ENCODE peak calls at places on chromosomes 2 and 18, in four cellular contexts. One of them, this sample, is unnamed. For H3K4me1, the result is how much of the 10 kb centered on the place peaks cover.

GRCh38 chr2:236607471-236608307 is 38.1 kb downstream of the ACKR3 start:
- DNase-seq in HepG2: no peak
- DNase-seq in GM12878: no peak
- DNase-seq in HCT116: no peak
- DNase-seq in this sample: no peak

GRCh38 chr18:75714766-75715165 is 287.3 kb upstream of the SMIM21 start:
- DNase-seq in HepG2: no peak
- DNase-seq in GM12878: no peak
- DNase-seq in HCT116: no peak
- DNase-seq in this sample: no peak

GRCh38 chr2:61172671-61173070 is 10.7 kb downstream of the C2orf74 start:
- DNase-seq in HepG2: no peak
- DNase-seq in GM12878: no peak
- DNase-seq in HCT116: no peak
- DNase-seq in this sample: no peak

GRCh38 chr2:241272298-241272721 is 43.2 kb downstream of the HDLBP start:
- DNase-seq in HepG2: no peak
- DNase-seq in GM12878: no peak
- DNase-seq in HCT116: no peak
- DNase-seq in this sample: no peak

GRCh38 chr2:76197842-76198448 is 487.2 kb upstream of the GCFC2 start:
- DNase-seq in HepG2: peak
- DNase-seq in GM12878: peak
- DNase-seq in HCT116: peak
- DNase-seq in this sample: peak

GRCh38 chr2:12728221-12728777 is 11.6 kb downstream of the TRIB2 start:
- DNase-seq in HepG2: no peak
- DNase-seq in GM12878: peak
- DNase-seq in HCT116: no peak
- DNase-seq in this sample: no peak

GRCh38 chr18:9775172-9775571 is 67.1 kb downstream of the RAB31 start:
- DNase-seq in HepG2: no peak
- DNase-seq in GM12878: no peak
- DNase-seq in HCT116: no peak
- DNase-seq in this sample: no peak

GRCh38 chr2:38239452-38239851 is 137.6 kb downstream of the ATL2 start:
- DNase-seq in HepG2: no peak
- DNase-seq in GM12878: no peak
- DNase-seq in HCT116: no peak
- DNase-seq in this sample: no peak

GRCh38 chr2:174612960-174613359 is 15.4 kb upstream of the WIPF1 start:
- DNase-seq in HepG2: no peak
- DNase-seq in GM12878: no peak
- DNase-seq in HCT116: no peak
- DNase-seq in this sample: no peak
- H3K4me1 ChIP-seq in HepG2: under half
- H3K4me1 ChIP-seq in GM12878: half or more
- H3K4me1 ChIP-seq in HCT116: under half
- H3K4me1 ChIP-seq in this sample: under half

GRCh38 chr2:219556413-219556812 is 12.6 kb downstream of the TMEM198 start:
- DNase-seq in HepG2: no peak
- DNase-seq in GM12878: no peak
- DNase-seq in HCT116: no peak
- DNase-seq in this sample: no peak
- TF ChIP-seq SIN3A in HepG2: no peak
- TF ChIP-seq SIN3A in GM12878: no peak
- TF ChIP-seq SIN3A in HCT116: no peak
- TF ChIP-seq SIN3A in this sample: no peak

GRCh38 chr2:130768191-130768855 is 13.0 kb downstream of the AMER3 start:
- DNase-seq in HepG2: no peak
- DNase-seq in GM12878: no peak
- DNase-seq in HCT116: no peak
- DNase-seq in this sample: no peak
- TF ChIP-seq CTCF in HepG2: peak
- TF ChIP-seq CTCF in GM12878: peak
- TF ChIP-seq CTCF in HCT116: peak
- TF ChIP-seq CTCF in this sample: peak

DNA sequence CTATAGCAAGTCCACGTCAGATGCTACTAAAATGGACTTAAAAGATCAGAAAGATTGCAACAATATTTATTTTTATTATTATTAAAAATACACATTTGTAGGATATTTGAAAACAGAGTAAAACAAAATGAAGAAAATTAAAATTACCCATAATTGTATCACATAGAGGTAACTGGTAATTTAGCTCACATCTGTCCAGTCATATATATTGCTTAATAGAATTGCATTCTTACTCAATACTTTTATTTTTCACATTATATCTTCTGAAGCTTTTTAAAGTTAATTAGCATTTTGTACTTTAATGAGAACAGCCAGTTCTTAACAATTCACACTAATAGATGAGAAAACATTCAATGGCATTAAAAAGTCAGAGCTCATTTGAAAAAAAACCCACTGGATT is 11.5 kb upstream of the RNF144A start:
- DNase-seq in HepG2: no peak
- DNase-seq in GM12878: no peak
- DNase-seq in HCT116: no peak
- DNase-seq in this sample: no peak
- H3K4me1 ChIP-seq in HepG2: under half
- H3K4me1 ChIP-seq in GM12878: under half
- H3K4me1 ChIP-seq in HCT116: under half
- H3K4me1 ChIP-seq in this sample: under half

DNA sequence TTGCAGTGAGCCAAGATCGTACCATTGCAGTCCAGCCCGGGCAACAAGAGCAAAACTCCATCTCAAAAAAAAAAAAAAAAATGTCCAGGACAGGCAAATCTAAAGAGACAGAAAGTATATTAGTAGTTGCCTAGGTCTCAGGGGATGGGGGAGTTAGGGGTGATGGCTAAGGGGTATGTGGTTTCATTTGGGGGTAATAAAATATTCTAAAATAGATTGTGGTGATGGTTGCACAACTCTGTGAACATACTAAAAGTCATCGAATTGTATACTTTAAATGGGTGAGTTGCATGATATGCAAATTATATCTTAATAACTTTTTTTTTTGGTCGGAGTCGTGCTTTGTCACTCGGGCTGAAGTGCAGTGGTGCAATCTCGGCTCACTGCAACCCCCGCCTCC is 34.2 kb upstream of the ACTR2 start:
- DNase-seq in HepG2: no peak
- DNase-seq in GM12878: no peak
- DNase-seq in HCT116: no peak
- DNase-seq in this sample: no peak
- TF ChIP-seq SIN3A in HepG2: no peak
- TF ChIP-seq SIN3A in GM12878: no peak
- TF ChIP-seq SIN3A in HCT116: no peak
- TF ChIP-seq SIN3A in this sample: no peak

GRCh38 chr2:182980115-182980514 is 58.1 kb downstream of the NCKAP1 start:
- DNase-seq in HepG2: peak
- DNase-seq in GM12878: no peak
- DNase-seq in HCT116: peak
- DNase-seq in this sample: no peak
- TF ChIP-seq CTCF in HepG2: peak
- TF ChIP-seq CTCF in GM12878: peak
- TF ChIP-seq CTCF in HCT116: peak
- TF ChIP-seq CTCF in this sample: no peak

DNA sequence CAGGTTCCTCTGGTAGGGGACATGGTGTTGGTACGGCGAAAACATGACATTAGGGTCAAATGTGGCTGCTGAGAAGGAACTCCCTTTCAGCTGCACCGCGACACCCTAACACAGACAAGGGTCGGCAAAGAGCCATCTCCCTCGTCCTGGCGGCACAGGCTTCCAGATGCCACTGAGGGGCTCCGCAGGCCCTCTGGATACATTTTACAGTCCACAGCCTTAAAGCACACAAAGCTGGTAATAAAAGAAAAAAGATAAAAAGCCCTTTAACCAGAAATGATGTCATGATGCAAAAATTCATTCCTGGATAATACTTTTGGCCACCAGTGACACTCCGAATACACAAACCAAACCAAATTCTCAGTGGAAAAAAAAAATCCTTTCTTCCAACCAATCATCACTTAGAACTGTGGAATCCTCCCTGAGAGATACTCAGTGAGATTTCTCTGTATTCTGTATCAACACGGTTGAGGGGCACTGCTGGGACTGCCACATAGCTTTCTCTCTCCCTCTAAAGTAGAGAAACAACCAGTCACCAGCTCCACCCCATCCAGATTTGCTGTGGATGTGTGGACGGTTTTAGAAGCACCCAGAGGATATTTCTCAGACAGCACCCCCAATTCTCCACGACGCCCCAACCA is 174.8 kb downstream of the HDAC4 start:
- DNase-seq in HepG2: no peak
- DNase-seq in GM12878: no peak
- DNase-seq in HCT116: no peak
- DNase-seq in this sample: no peak
- H3K4me1 ChIP-seq in HepG2: under half
- H3K4me1 ChIP-seq in GM12878: under half
- H3K4me1 ChIP-seq in HCT116: half or more
- H3K4me1 ChIP-seq in this sample: under half